ENCODE peak calls at places on chromosome 18, in eight cellular contexts. U, S, L, H, C, X, B and O are unnamed samples.

GRCh38 chr18:46910856-46911255 is 6.5 kb downstream of the PIAS2 start:
- DNase-seq in H (no peak), L (no peak), X (no peak), B (no peak), S (no peak), C (no peak), U (no peak), O (no peak)

GRCh38 chr18:1917141-1917540 is 654.2 kb downstream of the METTL4 start:
- DNase-seq in S (no peak), C (no peak), X (no peak), H (no peak), L (no peak), U (no peak), B (no peak), O (no peak)

GRCh38 chr18:31739651-31740050 is 21.0 kb downstream of the SLC25A52 start:
- DNase-seq in U (no peak), X (no peak), L (no peak), C (no peak), H (no peak), B (no peak), S (no peak), O (no peak)

GRCh38 chr18:28884304-28884703 is 707.4 kb upstream of the CDH2 start:
- DNase-seq in U (no peak), C (no peak), H (no peak), X (no peak), L (no peak), S (no peak), B (no peak), O (no peak)

GRCh38 chr18:25262920-25263319 is 89.0 kb downstream of the ZNF521 start:
- DNase-seq in C (no peak), L (no peak), B (no peak), U (no peak), H (no peak), S (no peak), X (no peak), O (no peak)

GRCh38 chr18:59861963-59862819 is 37.6 kb upstream of the PMAIP1 start:
- DNase-seq in X (no peak), S (no peak), C (no peak), U (no peak), L (no peak), H (no peak), B (no peak), O (no peak)

GRCh38 chr18:74522635-74523548 is 11.4 kb upstream of the CNDP1 start:
- DNase-seq in H (no peak), L (no peak), S (no peak), B (peak; percentile 28), C (no peak), X (no peak), U (no peak), O (no peak)

GRCh38 chr18:57833441-57834101 is 30.5 kb upstream of the ATP8B1 start:
- DNase-seq in S (no peak), B (no peak), L (peak; percentile 23), H (no peak), U (no peak), X (no peak), C (no peak), O (no peak)

GRCh38 chr18:72056171-72056570 is 488.0 kb downstream of the CBLN2 start:
- DNase-seq in C (no peak), U (no peak), L (no peak), S (no peak), B (no peak), H (no peak), X (no peak), O (no peak)

GRCh38 chr18:48674758-48675157 is 135.9 kb downstream of the CTIF start:
- DNase-seq in C (no peak), H (no peak), B (peak; percentile 40), S (peak; percentile 7), L (no peak), U (no peak), X (no peak), O (no peak)

GRCh38 chr18:62898359-62898758 is 183.0 kb downstream of the PHLPP1 start:
- DNase-seq in X (no peak), L (no peak), H (no peak), B (no peak), U (no peak), S (no peak), C (no peak), O (no peak)

GRCh38 chr18:79933765-79934164 is 17.7 kb downstream of the SLC66A2 start:
- DNase-seq in H (no peak), B (peak; percentile 68), S (peak; percentile 82), C (no peak), L (no peak), U (no peak), X (no peak), O (no peak)

GRCh38 chr18:5097116-5097703 is 99.8 kb downstream of the AKAIN1 start:
- DNase-seq in X (no peak), L (no peak), U (no peak), C (no peak), H (no peak), S (no peak), B (no peak), O (no peak)

GRCh38 chr18:44869533-44869932 is 188.8 kb downstream of the SETBP1 start:
- DNase-seq in H (no peak), X (no peak), B (no peak), U (no peak), C (no peak), L (no peak), S (no peak), O (no peak)

GRCh38 chr18:26088482-26088881 is 1.9 kb downstream of the SS18 start:
- DNase-seq in X (no peak), C (no peak), L (no peak), H (no peak), U (no peak), S (no peak), B (no peak), O (no peak)

GRCh38 chr18:36153203-36153602 is 23.5 kb downstream of the ELP2 start:
- DNase-seq in H (no peak), S (no peak), L (no peak), U (no peak), B (no peak), C (no peak), X (no peak), O (no peak)

GRCh38 chr18:75247041-75247551 is 36.5 kb downstream of the TSHZ1 start:
- DNase-seq in U (no peak), C (no peak), L (peak; percentile 24), X (no peak), H (no peak), S (no peak), B (no peak), O (no peak)

GRCh38 chr18:49966090-49966489 is 152.8 kb upstream of the ACAA2 start:
- DNase-seq in B (no peak), H (no peak), C (no peak), X (no peak), L (no peak), U (no peak), S (no peak), O (no peak)

GRCh38 chr18:61785588-61785987 is 107.2 kb downstream of the RNF152 start:
- DNase-seq in S (no peak), U (no peak), X (no peak), H (no peak), B (no peak), L (no peak), C (no peak), O (no peak)

GRCh38 chr18:10490401-10491289 is 35.2 kb upstream of the NAPG start:
- DNase-seq in U (no peak), B (no peak), X (peak; percentile 74), C (no peak), S (no peak), H (peak; percentile 34), L (peak; percentile 69), O (peak; percentile 74)

GRCh38 chr18:8424917-8425725 is 184.1 kb upstream of the RAB12 start:
- DNase-seq in H (no peak), L (no peak), X (no peak), C (no peak), U (no peak), S (peak; percentile 44), B (no peak), O (no peak)

GRCh38 chr18:8990276-8991031 is 112.0 kb upstream of the NDUFV2 start:
- DNase-seq in X (no peak), L (no peak), S (no peak), C (peak; percentile 37), B (peak; percentile 97), U (peak; percentile 60), H (no peak), O (no peak)